ENCODE peak calls at places on chromosomes 4 and X, in nine cellular contexts. T, N, M, B, S, J, R, F and G are unnamed samples.

GRCh38 chr4:127601029-127601428 is 31.7 kb upstream of the INTU start:
- DNase-seq in T (no peak), N (no peak), M (no peak), B (no peak), S (no peak), J (peak), R (no peak), F (no peak), G (no peak)

GRCh38 chr4:30863031-30863430 is 142.9 kb downstream of the PCDH7 start:
- DNase-seq in T (no peak), N (no peak), M (no peak), B (no peak), S (no peak), J (peak), R (no peak), F (no peak), G (peak)

GRCh38 chr4:120443111-120443510 is 376.5 kb upstream of the MAD2L1 start:
- DNase-seq in T (no peak), N (no peak), M (no peak), B (no peak), S (no peak), J (peak), R (peak), F (no peak), G (no peak)

GRCh38 chrX:41381685-41382084 is 47.7 kb downstream of the DDX3X start:
- DNase-seq in T (no peak), N (no peak), M (peak), B (no peak), S (no peak), J (peak), R (peak), F (no peak), G (peak)

GRCh38 chr4:41991916-41992767 is 1.8 kb downstream of the SLC30A9 start:
- DNase-seq in T (no peak), N (no peak), M (peak), B (no peak), S (no peak), J (peak), R (peak), F (no peak), G (peak)

GRCh38 chr4:80614319-80614718 is 278.8 kb downstream of the CFAP299 start:
- DNase-seq in T (no peak), N (no peak), M (no peak), B (no peak), S (no peak), J (no peak), R (no peak), F (no peak), G (no peak)

GRCh38 chrX:15570145-15570544 is 30.6 kb downstream of the ACE2 start:
- DNase-seq in T (no peak), N (no peak), M (no peak), B (no peak), S (no peak), J (no peak), R (no peak), F (no peak), G (no peak)

GRCh38 chr4:78100060-78100459 is 42.9 kb downstream of the FRAS1 start:
- DNase-seq in T (no peak), N (no peak), M (no peak), B (no peak), S (no peak), J (no peak), R (no peak), F (no peak), G (no peak)

GRCh38 chr4:31007858-31008257 is 287.7 kb downstream of the PCDH7 start:
- DNase-seq in T (no peak), N (no peak), M (no peak), B (no peak), S (no peak), J (no peak), R (no peak), F (no peak), G (no peak)

GRCh38 chrX:23276475-23276874 is 58.2 kb upstream of the PTCHD1 start:
- DNase-seq in T (no peak), N (no peak), M (peak), B (no peak), S (no peak), J (no peak), R (no peak), F (no peak), G (peak)

GRCh38 chr4:114052227-114052626 is 72.8 kb upstream of the ARSJ start:
- DNase-seq in T (no peak), N (no peak), M (no peak), B (no peak), S (no peak), J (no peak), R (no peak), F (no peak), G (no peak)

GRCh38 chr4:3307891-3308575 is 15.2 kb downstream of the RGS12 start:
- DNase-seq in T (no peak), N (no peak), M (peak), B (no peak), S (no peak), J (no peak), R (no peak), F (no peak), G (no peak)

GRCh38 chrX:153779891-153780677 is 757 bp upstream of the SRPK3 start:
- DNase-seq in T (no peak), N (no peak), M (no peak), B (no peak), S (no peak), J (no peak), R (no peak), F (no peak), G (no peak)

GRCh38 chrX:2926664-2927275 is 2.4 kb downstream of the ARSD start:
- DNase-seq in T (no peak), N (no peak), M (no peak), B (no peak), S (no peak), J (no peak), R (no peak), F (no peak), G (no peak)

GRCh38 chr4:26217961-26218676 is 102.7 kb upstream of the RBPJ start:
- DNase-seq in T (no peak), N (no peak), M (no peak), B (no peak), S (no peak), J (no peak), R (no peak), F (no peak), G (no peak)

GRCh38 chr4:183388777-183389176 is 55.7 kb upstream of the CDKN2AIP start:
- DNase-seq in T (no peak), N (no peak), M (no peak), B (no peak), S (no peak), J (no peak), R (no peak), F (no peak), G (no peak)

GRCh38 chr4:87882321-87882720 is 49.6 kb downstream of the MEPE start:
- DNase-seq in T (no peak), N (no peak), M (no peak), B (no peak), S (no peak), J (peak), R (no peak), F (no peak), G (no peak)

GRCh38 chrX:9267415-9267814 is 197.4 kb upstream of the TBL1X start:
- DNase-seq in T (no peak), N (no peak), M (no peak), B (no peak), S (no peak), J (no peak), R (no peak), F (no peak), G (no peak)

GRCh38 chrX:41209853-41210252 is 124.1 kb upstream of the DDX3X start:
- DNase-seq in T (no peak), N (no peak), M (no peak), B (no peak), S (no peak), J (no peak), R (no peak), F (no peak), G (no peak)

GRCh38 chr4:54818481-54818880 is 160.7 kb downstream of the KIT start:
- DNase-seq in T (no peak), N (no peak), M (no peak), B (no peak), S (no peak), J (no peak), R (no peak), F (no peak), G (no peak)

GRCh38 chrX:57044226-57044625 is 48.9 kb upstream of the SPIN3 start:
- DNase-seq in T (no peak), N (no peak), M (no peak), B (no peak), S (no peak), J (no peak), R (no peak), F (no peak), G (peak)

GRCh38 chrX:48025561-48025960 is 18.8 kb downstream of the SPACA5 start:
- DNase-seq in T (peak), N (peak), M (no peak), B (peak), S (peak), J (peak), R (no peak), F (peak), G (peak)

GRCh38 chr4:53967971-53968370 is 96.4 kb downstream of the CHIC2 start:
- DNase-seq in T (no peak), N (no peak), M (no peak), B (no peak), S (no peak), J (no peak), R (no peak), F (no peak), G (peak)

GRCh38 chr4:4330794-4331193 is 40.7 kb downstream of the ZBTB49 start:
- DNase-seq in T (no peak), N (no peak), M (peak), B (no peak), S (no peak), J (no peak), R (no peak), F (no peak), G (no peak)

GRCh38 chrX:819684-820083 is 189.1 kb downstream of the SHOX start:
- DNase-seq in T (no peak), N (no peak), M (no peak), B (no peak), S (no peak), J (no peak), R (no peak), F (no peak), G (no peak)

GRCh38 chrX:106898462-106898861 is 4.7 kb downstream of the RIPPLY1 start:
- DNase-seq in T (peak), N (no peak), M (no peak), B (no peak), S (peak), J (peak), R (no peak), F (peak), G (peak)

GRCh38 chr4:92862509-92862908 is 558.7 kb downstream of the GRID2 start:
- DNase-seq in T (no peak), N (no peak), M (no peak), B (no peak), S (no peak), J (no peak), R (no peak), F (no peak), G (no peak)

GRCh38 chrX:66680451-66680850 is 41.6 kb upstream of the EDA2R start:
- DNase-seq in T (no peak), N (no peak), M (no peak), B (no peak), S (no peak), J (peak), R (no peak), F (no peak), G (peak)

GRCh38 chr4:2257361-2258001 is 4.4 kb downstream of the MXD4 start:
- DNase-seq in T (peak), N (no peak), M (peak), B (no peak), S (no peak), J (no peak), R (no peak), F (no peak), G (no peak)

GRCh38 chr4:11698846-11699590 is 270.3 kb upstream of the HS3ST1 start:
- DNase-seq in T (no peak), N (peak), M (peak), B (no peak), S (no peak), J (peak), R (peak), F (no peak), G (peak)

GRCh38 chr4:184498598-184498997 is 24.2 kb upstream of the IRF2 start:
- DNase-seq in T (no peak), N (no peak), M (no peak), B (no peak), S (no peak), J (no peak), R (no peak), F (no peak), G (no peak)

GRCh38 chrX:52416816-52417215 is 48.0 kb downstream of the XAGE2 start:
- DNase-seq in T (no peak), N (no peak), M (no peak), B (no peak), S (no peak), J (no peak), R (no peak), F (no peak), G (no peak)

GRCh38 chr4:155025762-155026457 is 182.5 kb upstream of the NPY2R start:
- DNase-seq in T (peak), N (no peak), M (no peak), B (no peak), S (peak), J (peak), R (peak), F (peak), G (peak)

GRCh38 chrX:2650865-2651264 is 40.2 kb upstream of the CD99 start:
- DNase-seq in T (no peak), N (no peak), M (no peak), B (no peak), S (no peak), J (peak), R (no peak), F (no peak), G (no peak)

GRCh38 chr4:57095956-57096355 is 14.2 kb downstream of the IGFBP7 start:
- DNase-seq in T (no peak), N (no peak), M (no peak), B (no peak), S (no peak), J (peak), R (no peak), F (no peak), G (no peak)

GRCh38 chr4:76703123-76703490 is 194.8 kb downstream of the SOWAHB start:
- DNase-seq in T (no peak), N (no peak), M (peak), B (no peak), S (no peak), J (no peak), R (no peak), F (no peak), G (peak)

GRCh38 chr4:157075811-157076577 is at the start of gene GLRB:
- DNase-seq in T (no peak), N (no peak), M (no peak), B (no peak), S (no peak), J (peak), R (no peak), F (no peak), G (peak)
- H3K4me3 ChIP-seq in T (no peak), N (peak), M (peak), B (no peak), S (peak), J (peak), R (peak), F (no peak), G (peak)

GRCh38 chr4:186030795-186031194 is 38.2 kb upstream of the TLR3 start:
- DNase-seq in T (no peak), N (no peak), M (no peak), B (no peak), S (no peak), J (no peak), R (no peak), F (no peak), G (no peak)
- H3K4me3 ChIP-seq in T (no peak), N (no peak), M (no peak), B (no peak), S (no peak), J (peak), R (peak), F (no peak), G (no peak)

GRCh38 chr4:1029957-1030520 is 18.6 kb downstream of the FGFRL1 start:
- DNase-seq in T (no peak), N (no peak), M (no peak), B (no peak), S (no peak), J (no peak), R (no peak), F (no peak), G (no peak)
- H3K4me3 ChIP-seq in T (no peak), N (peak), M (no peak), B (no peak), S (no peak), J (no peak), R (no peak), F (no peak), G (no peak)

DNA sequence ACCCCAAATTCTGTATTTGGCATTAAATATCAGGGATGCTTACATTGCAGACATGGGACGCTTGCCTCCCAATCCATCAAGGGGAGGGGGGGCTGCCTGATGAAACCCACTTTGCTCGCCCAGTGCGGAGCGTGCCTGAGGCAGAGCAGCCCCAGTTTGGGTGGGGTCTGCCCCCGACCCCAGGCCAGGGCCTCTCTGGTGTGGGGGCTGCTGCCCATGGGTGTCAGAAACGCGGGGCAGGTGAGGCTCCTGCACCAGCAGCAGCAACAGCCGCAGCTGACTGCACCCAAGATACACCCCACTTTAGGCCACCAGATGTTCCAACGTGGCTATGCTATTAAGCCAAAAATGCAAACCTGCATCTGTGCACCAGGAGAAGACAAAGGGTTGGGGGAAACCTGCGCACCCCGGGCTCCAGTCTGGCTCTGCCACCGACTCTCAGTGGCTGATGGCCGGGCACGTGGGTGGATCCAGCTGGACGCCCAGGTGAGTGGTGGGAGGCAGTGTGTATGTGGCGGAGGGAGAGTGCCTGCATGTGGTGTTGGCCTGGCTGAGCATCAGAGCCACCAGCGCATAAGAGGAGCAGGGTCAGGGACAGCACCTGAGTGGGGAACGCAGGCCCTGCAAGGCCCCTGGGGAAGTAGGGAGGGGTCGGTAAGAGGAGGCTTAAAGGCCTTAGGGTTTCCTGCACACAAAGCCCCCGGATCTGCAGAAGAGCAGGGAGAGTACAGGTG is 86.2 kb downstream of the ABLIM2 start:
- DNase-seq in T (no peak), N (no peak), M (no peak), B (no peak), S (no peak), J (no peak), R (no peak), F (no peak), G (no peak)
- H3K4me3 ChIP-seq in T (no peak), N (no peak), M (no peak), B (no peak), S (no peak), J (no peak), R (no peak), F (no peak), G (no peak)

DNA sequence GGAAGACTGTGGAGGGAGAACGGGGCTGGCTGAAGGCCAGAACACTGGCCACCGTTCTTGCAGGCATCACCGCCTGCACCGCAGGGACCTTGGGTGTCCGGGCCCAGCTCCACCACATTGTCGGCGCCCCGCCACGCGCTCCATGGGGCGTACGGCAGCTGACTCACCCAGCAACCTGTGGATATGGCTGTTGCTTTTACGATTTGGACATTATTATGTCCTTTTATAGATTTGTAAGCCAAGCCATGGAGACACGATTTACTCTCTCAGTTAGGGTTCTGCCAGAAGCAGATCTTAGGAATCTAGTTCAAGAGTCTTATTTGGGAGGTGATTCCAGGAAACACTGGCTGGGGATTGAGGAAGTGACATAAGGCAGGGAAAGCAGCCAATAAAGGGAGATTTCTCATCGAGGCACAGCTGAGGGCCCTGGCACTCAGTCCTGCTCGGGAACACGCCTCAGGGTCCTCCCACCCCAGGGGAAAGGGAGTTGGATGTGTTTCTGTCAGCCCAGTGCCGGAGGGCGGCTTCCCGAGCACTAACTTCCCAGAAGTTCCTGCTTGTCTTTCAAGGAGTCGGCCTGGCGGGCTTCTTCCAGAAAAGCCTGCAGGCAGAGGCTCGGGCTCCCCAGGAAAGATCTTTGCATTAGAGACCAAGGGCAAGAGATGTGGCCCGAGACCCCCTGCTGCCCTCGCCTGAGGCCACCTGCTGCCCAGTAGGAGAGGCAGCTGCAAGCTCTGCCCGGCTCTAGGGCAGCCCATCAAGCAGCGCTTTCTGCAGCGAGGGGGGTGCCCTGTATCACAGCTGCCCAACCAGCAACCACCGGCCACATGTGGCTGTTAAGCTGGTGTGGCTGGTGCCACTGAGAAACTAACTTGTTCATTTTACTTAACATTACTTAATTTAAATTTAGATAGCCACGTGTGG is 52.9 kb downstream of the CRMP1 start:
- DNase-seq in T (no peak), N (no peak), M (peak), B (no peak), S (no peak), J (peak), R (no peak), F (no peak), G (no peak)
- H3K4me3 ChIP-seq in T (no peak), N (no peak), M (no peak), B (no peak), S (no peak), J (no peak), R (no peak), F (no peak), G (no peak)

GRCh38 chrX:13936804-13937203 is 92.9 kb downstream of the GEMIN8 start:
- DNase-seq in T (no peak), N (no peak), M (no peak), B (no peak), S (no peak), J (no peak), R (no peak), F (no peak), G (no peak)
- H3K4me3 ChIP-seq in T (no peak), N (peak), M (no peak), B (no peak), S (no peak), J (no peak), R (no peak), F (no peak), G (no peak)

GRCh38 chr4:121764303-121764701 is 662 bp downstream of the SMIM43 start:
- DNase-seq in T (no peak), N (no peak), M (no peak), B (no peak), S (no peak), J (no peak), R (no peak), F (no peak), G (no peak)
- H3K4me3 ChIP-seq in T (no peak), N (peak), M (peak), B (no peak), S (no peak), J (peak), R (peak), F (no peak), G (peak)

GRCh38 chrX:133440081-133440796 is 24.9 kb upstream of the GPC4 start:
- DNase-seq in T (no peak), N (no peak), M (no peak), B (no peak), S (no peak), J (no peak), R (no peak), F (no peak), G (no peak)
- H3K4me3 ChIP-seq in T (no peak), N (no peak), M (no peak), B (no peak), S (no peak), J (no peak), R (no peak), F (no peak), G (no peak)